ENCODE peak calls at places on chromosome 9, in nine cellular contexts. W is GM23338, E is PC-3, L is lower lobe of right lung, M is cardiac muscle cell, G is dorsolateral prefrontal cortex, B is fibroblast of lung, K is hepatocyte, T is psoas muscle. Z is an unnamed sample. For H3K27me3, the result is how much of the 10 kb centered on the place peaks cover.

GRCh38 chr9:114953917-114954316 is 23.5 kb upstream of the TNFSF8 start:
- DNase-seq in L (no peak), B (peak), M (peak), K (peak), G (no peak), W (no peak), E (peak), T (no peak), Z (no peak)

GRCh38 chr9:78031271-78031825 is at the start of gene GNAQ:
- DNase-seq in B (peak), K (peak), E (peak), T (peak), L (peak), G (no peak), M (no peak), W (peak), Z (peak)

GRCh38 chr9:35518212-35518917 is 28.5 kb downstream of the RUSC2 start:
- DNase-seq in W (peak), G (no peak), E (peak), L (no peak), T (peak), K (peak), M (peak), B (peak), Z (no peak)

GRCh38 chr9:84851935-84852585 is 182.5 kb downstream of the NTRK2 start:
- DNase-seq in K (peak), M (peak), B (peak), E (peak), T (peak), W (peak), L (no peak), G (no peak), Z (peak)

GRCh38 chr9:34375901-34376595 is 650 bp downstream of the MYORG start:
- DNase-seq in B (no peak), G (no peak), T (peak), L (peak), K (peak), W (peak), E (peak), M (no peak), Z (peak)

GRCh38 chr9:7169717-7170348 is 412.1 kb downstream of the KDM4C start:
- DNase-seq in M (peak), W (no peak), K (no peak), B (no peak), E (no peak), T (no peak), G (no peak), L (no peak), Z (no peak)

GRCh38 chr9:41229408-41230401 is 40.6 kb upstream of the ZNG1F start:
- DNase-seq in G (no peak), L (peak), T (no peak), B (peak), M (peak), W (peak), K (peak), E (no peak), Z (no peak)

GRCh38 chr9:123609844-123610243 is 253.8 kb downstream of the CRB2 start:
- DNase-seq in M (peak), E (no peak), K (no peak), L (no peak), T (no peak), G (no peak), W (no peak), B (no peak), Z (no peak)

GRCh38 chr9:130934702-130935659 is 4.1 kb downstream of the FIBCD1 start:
- DNase-seq in B (peak), W (no peak), M (no peak), E (no peak), K (no peak), L (no peak), G (no peak), T (no peak), Z (no peak)

GRCh38 chr9:92147030-92147853 is 32.0 kb upstream of the SPTLC1 start:
- DNase-seq in K (peak), B (peak), E (peak), T (peak), W (peak), L (peak), G (no peak), M (peak), Z (peak)

GRCh38 chr9:34343090-34343489 is 13.7 kb downstream of the NUDT2 start:
- DNase-seq in L (no peak), M (peak), W (no peak), K (no peak), B (peak), T (peak), E (no peak), G (no peak), Z (peak)

GRCh38 chr9:78028926-78029325 is 2.7 kb downstream of the GNAQ start:
- DNase-seq in G (no peak), T (no peak), E (no peak), L (no peak), M (no peak), K (no peak), W (no peak), B (peak), Z (no peak)

GRCh38 chr9:115691097-115691496 is 462.5 kb upstream of the PAPPA start:
- DNase-seq in L (no peak), E (peak), M (peak), K (peak), B (peak), W (no peak), T (no peak), G (no peak), Z (no peak)

GRCh38 chr9:75918909-75919308 is 28.4 kb downstream of the PCSK5 start:
- DNase-seq in E (no peak), L (no peak), K (no peak), B (no peak), G (no peak), W (no peak), T (no peak), M (no peak), Z (no peak)

GRCh38 chr9:112554516-112554915 is 67.9 kb downstream of the KIAA1958 start:
- DNase-seq in M (no peak), E (peak), L (no peak), W (no peak), T (no peak), K (no peak), B (no peak), G (no peak), Z (no peak)

GRCh38 chr9:110106698-110107097 is 101.3 kb downstream of the C9orf152 start:
- DNase-seq in L (no peak), B (no peak), M (no peak), E (no peak), K (no peak), G (no peak), T (no peak), W (no peak), Z (no peak)

GRCh38 chr9:99820330-99821186 is 1.1 kb upstream of the NR4A3 start:
- DNase-seq in B (peak), K (peak), W (peak), L (peak), E (peak), G (no peak), T (peak), M (peak), Z (peak)

GRCh38 chr9:126240835-126241234 is 85.8 kb upstream of the MVB12B start:
- DNase-seq in B (no peak), K (no peak), E (no peak), G (no peak), T (no peak), W (no peak), L (no peak), M (no peak), Z (no peak)

GRCh38 chr9:129138476-129139232 is 27.4 kb downstream of the PTPA start:
- DNase-seq in W (no peak), E (peak), T (peak), K (peak), G (no peak), B (peak), L (no peak), M (peak), Z (peak)

GRCh38 chr9:135394699-135395645 is 84.6 kb upstream of the PPP1R26 start:
- DNase-seq in K (no peak), B (no peak), L (no peak), E (no peak), M (no peak), T (no peak), G (no peak), W (no peak), Z (no peak)

GRCh38 chr9:137439158-137439714 is 1.9 kb downstream of the ENTPD8 start:
- DNase-seq in W (no peak), B (no peak), T (peak), G (no peak), K (no peak), L (peak), E (no peak), M (no peak), Z (no peak)

GRCh38 chr9:37034320-37034937 is 361 bp upstream of the PAX5 start:
- DNase-seq in W (peak), K (peak), T (no peak), E (peak), M (no peak), G (no peak), B (no peak), L (no peak), Z (no peak)

GRCh38 chr9:37037137-37037743 is 3.2 kb upstream of the PAX5 start:
- DNase-seq in G (no peak), B (peak), E (no peak), L (no peak), W (peak), K (no peak), M (no peak), T (no peak), Z (no peak)

GRCh38 chr9:37036237-37037136 is 2.4 kb upstream of the PAX5 start:
- DNase-seq in G (no peak), W (peak), L (peak), B (peak), K (peak), M (peak), E (peak), T (no peak), Z (no peak)

GRCh38 chr9:37034938-37035471 is 937 bp upstream of the PAX5 start:
- DNase-seq in G (no peak), E (no peak), W (peak), M (no peak), T (no peak), L (no peak), K (no peak), B (no peak), Z (no peak)

DNA sequence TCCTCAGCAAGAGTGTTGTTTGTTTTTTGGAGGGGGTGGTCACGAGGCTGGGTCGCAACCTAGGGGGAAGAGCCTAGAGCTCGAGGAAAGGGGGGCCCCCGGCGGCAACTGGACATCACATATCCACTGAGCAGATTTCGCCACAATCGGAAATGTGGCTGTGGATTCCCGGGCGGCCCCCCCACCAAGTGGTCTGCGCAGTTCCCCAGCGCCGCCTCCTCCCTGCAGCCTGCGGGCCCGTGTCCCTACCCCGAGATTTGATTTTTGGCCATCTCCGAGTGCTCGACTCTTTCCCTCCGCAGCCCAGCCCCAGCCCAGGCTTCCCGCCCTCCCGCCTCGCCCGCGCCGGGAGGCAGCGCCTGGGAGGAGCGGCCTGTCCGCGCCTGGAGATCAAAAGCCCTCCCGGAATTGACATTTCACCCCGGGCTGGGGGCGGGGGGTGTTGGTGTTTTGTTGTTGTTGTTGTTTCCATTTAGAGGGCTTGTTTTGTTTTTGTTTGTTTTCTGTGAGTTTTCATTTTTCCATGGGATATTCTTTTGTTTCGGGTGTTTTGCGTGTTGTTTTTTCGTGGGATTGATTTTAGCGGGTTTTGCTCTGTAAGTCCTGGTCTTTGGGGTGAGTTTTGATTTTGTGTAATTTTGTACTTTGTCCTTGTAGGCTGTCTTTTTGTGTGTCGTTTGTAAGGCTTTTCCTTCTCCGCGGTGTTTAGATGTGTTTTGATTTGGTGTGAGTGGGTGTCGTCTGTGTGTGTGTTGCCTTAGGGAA is 1.6 kb upstream of the PAX5 start:
- DNase-seq in K (no peak), W (peak), L (no peak), B (peak), T (no peak), M (no peak), G (no peak), E (no peak), Z (no peak)
- H3K27me3 ChIP-seq in K (half or more), W (half or more), L (half or more), B (half or more), T (half or more), M (half or more), G (half or more), E (under half), Z (under half)

GRCh38 chr9:18017136-18017535 is 438.3 kb downstream of the SH3GL2 start:
- DNase-seq in W (peak), M (no peak), E (peak), L (no peak), K (no peak), G (no peak), T (no peak), B (no peak), Z (no peak)
- TF ChIP-seq CTCF in W (peak), M (no peak), E (peak), L (no peak), K (no peak), G (no peak), T (no peak), B (no peak), Z (no peak)

GRCh38 chr9:134219721-134220060 is 55.3 kb upstream of the RNU6ATAC start:
- DNase-seq in B (no peak), G (no peak), E (no peak), L (peak), W (no peak), M (no peak), T (peak), K (no peak), Z (peak)
- H3K4me3 ChIP-seq in B (no peak), G (no peak), E (no peak), L (no peak), W (no peak), M (no peak), T (no peak), K (no peak), Z (no peak)

GRCh38 chr9:132811985-132812384 is 66.1 kb downstream of the AK8 start:
- DNase-seq in K (no peak), M (no peak), G (no peak), T (no peak), B (no peak), W (no peak), L (no peak), E (no peak), Z (no peak)
- H3K27me3 ChIP-seq in K (under half), M (under half), G (under half), T (under half), B (under half), W (under half), L (under half), E (under half), Z (under half)